ENCODE peak calls at places on chromosomes 12 and 14, in nine cellular contexts. E is OCI-LY7; H is iPS DF 6.9; P is CD8-positive, alpha-beta memory T cell; X is kidney; L is PC-3; Z is adrenal gland; I is WERI-Rb-1; V is IMR-90. J is an unnamed sample.
A peak's percentile ranks its signal among the peaks of the same experiment; 100 is the strongest.

GRCh38 chr12:998020-998874 is 7.2 kb downstream of the ERC1 start:
- DNase-seq in I (no peak), L (no peak), Z (no peak), P (no peak), H (no peak), X (no peak), E (peak; percentile 48), V (peak; percentile 21), J (no peak)

GRCh38 chr12:3076730-3077571 is at the start of gene TSPAN9:
- DNase-seq in Z (peak; percentile 84), L (peak; percentile 52), H (no peak), V (peak; percentile 48), X (peak; percentile 93), I (peak; percentile 56), P (peak; percentile 62), E (peak; percentile 56), J (peak; percentile 86)

GRCh38 chr12:1576410-1577240 is 17.8 kb downstream of the FBXL14 start:
- DNase-seq in E (no peak), V (peak; percentile 85), P (no peak), X (peak; percentile 90), L (peak; percentile 7), I (peak; percentile 10), H (no peak), Z (peak; percentile 41), J (no peak)

GRCh38 chr12:1533602-1534304 is 60.6 kb downstream of the FBXL14 start:
- DNase-seq in V (peak; percentile 43), H (no peak), E (peak; percentile 83), L (no peak), Z (no peak), P (peak; percentile 9), X (no peak), I (no peak), J (no peak)

GRCh38 chr14:72673179-72673578 is 220.7 kb downstream of the DPF3 start:
- DNase-seq in L (no peak), V (no peak), I (no peak), X (no peak), P (no peak), H (no peak), Z (no peak), E (no peak), J (no peak)

GRCh38 chr14:31560759-31561154 is 447 bp upstream of the NUBPL start:
- DNase-seq in Z (no peak), I (no peak), L (no peak), E (no peak), H (no peak), V (no peak), P (no peak), X (no peak), J (no peak)

GRCh38 chr14:75969891-75970290 is 11.9 kb downstream of the TGFB3 start:
- DNase-seq in L (peak; percentile 22), Z (no peak), X (no peak), E (no peak), H (no peak), I (no peak), V (no peak), P (no peak), J (peak; percentile 32)

GRCh38 chr12:12467701-12468218 is 94.9 kb downstream of the DUSP16 start:
- DNase-seq in X (no peak), I (no peak), L (no peak), V (peak; percentile 11), P (peak; percentile 37), E (no peak), H (no peak), Z (no peak), J (no peak)

GRCh38 chr12:64145226-64145625 is 76.9 kb downstream of the KICS2 start:
- DNase-seq in V (no peak), H (no peak), P (no peak), X (no peak), I (no peak), Z (no peak), E (no peak), L (no peak), J (no peak)

GRCh38 chr14:90811641-90812040 is 4.6 kb downstream of the TTC7B start:
- DNase-seq in H (no peak), P (no peak), E (no peak), V (no peak), X (no peak), L (no peak), I (peak; percentile 91), Z (no peak), J (no peak)

GRCh38 chr12:42705863-42706262 is 116.3 kb upstream of the PRICKLE1 start:
- DNase-seq in H (no peak), E (no peak), V (peak; percentile 95), X (peak; percentile 78), P (no peak), L (peak; percentile 56), I (no peak), Z (peak; percentile 64), J (peak; percentile 34)

GRCh38 chr12:122981036-122981471 is 573 bp downstream of the ARL6IP4 start:
- DNase-seq in H (no peak), X (peak; percentile 71), I (no peak), V (no peak), Z (peak; percentile 43), P (no peak), L (peak; percentile 17), E (peak; percentile 57), J (no peak)
- H3K27ac ChIP-seq in H (no peak overlapping the region), X (peak overlapping the region; percentile 69), I (peak overlapping the region; percentile 74), V (peak overlapping the region; percentile 89), Z (peak overlapping the region; percentile 79), P (peak overlapping the region; percentile 75), L (peak overlapping the region; percentile 41), E (peak overlapping the region; percentile 72), J (peak overlapping the region; percentile 97)

GRCh38 chr12:92299344-92299743 is 153.7 kb upstream of the BTG1 start:
- DNase-seq in V (no peak), Z (no peak), X (no peak), E (no peak), H (no peak), L (no peak), P (no peak), I (no peak), J (no peak)

GRCh38 chr12:92299744-92300143 is 154.1 kb upstream of the BTG1 start:
- DNase-seq in E (no peak), X (no peak), I (no peak), H (no peak), L (no peak), V (no peak), Z (no peak), P (no peak), J (no peak)

GRCh38 chr12:92297932-92298681 is 152.5 kb upstream of the BTG1 start:
- DNase-seq in X (no peak), E (peak; percentile 15), P (no peak), L (no peak), V (peak; percentile 80), I (no peak), Z (no peak), H (no peak), J (no peak)

GRCh38 chr12:92295523-92295922 is 149.9 kb upstream of the BTG1 start:
- DNase-seq in X (no peak), E (no peak), H (no peak), V (peak; percentile 79), Z (no peak), L (no peak), P (no peak), I (no peak), J (no peak)

GRCh38 chr12:92297405-92297804 is 151.8 kb upstream of the BTG1 start:
- DNase-seq in Z (no peak), P (no peak), H (no peak), I (peak; percentile 15), E (no peak), L (no peak), X (no peak), V (no peak), J (no peak)
- H3K27ac ChIP-seq in Z (no peak overlapping the region), P (no peak overlapping the region), H (no peak overlapping the region), I (no peak overlapping the region), E (no peak overlapping the region), L (no peak overlapping the region), X (no peak overlapping the region), V (no peak overlapping the region), J (no peak overlapping the region)

GRCh38 chr12:57175428-57176138 is 28.2 kb upstream of the LRP1-AS start:
- DNase-seq in V (peak; percentile 71), Z (peak; percentile 89), P (peak; percentile 12), L (peak; percentile 80), H (peak; percentile 52), X (peak; percentile 88), I (peak; percentile 92), E (peak; percentile 21), J (peak; percentile 95)
- H3K27ac ChIP-seq in V (no peak overlapping the region), Z (no peak overlapping the region), P (no peak overlapping the region), L (no peak overlapping the region), H (no peak overlapping the region), X (no peak overlapping the region), I (no peak overlapping the region), E (no peak overlapping the region), J (peak overlapping the region; percentile 97)

GRCh38 chr14:23077962-23078361 is 17.0 kb downstream of the ACIN1 start:
- DNase-seq in V (no peak), Z (no peak), E (no peak), H (no peak), X (no peak), L (no peak), P (no peak), I (no peak), J (no peak)
- H3K27ac ChIP-seq in V (peak overlapping the region; percentile 90), Z (peak overlapping the region; percentile 82), E (peak overlapping the region; percentile 11), H (no peak overlapping the region), X (peak overlapping the region; percentile 6), L (peak overlapping the region; percentile 61), P (peak overlapping the region; percentile 40), I (peak overlapping the region; percentile 13), J (peak overlapping the region; percentile 76)

DNA sequence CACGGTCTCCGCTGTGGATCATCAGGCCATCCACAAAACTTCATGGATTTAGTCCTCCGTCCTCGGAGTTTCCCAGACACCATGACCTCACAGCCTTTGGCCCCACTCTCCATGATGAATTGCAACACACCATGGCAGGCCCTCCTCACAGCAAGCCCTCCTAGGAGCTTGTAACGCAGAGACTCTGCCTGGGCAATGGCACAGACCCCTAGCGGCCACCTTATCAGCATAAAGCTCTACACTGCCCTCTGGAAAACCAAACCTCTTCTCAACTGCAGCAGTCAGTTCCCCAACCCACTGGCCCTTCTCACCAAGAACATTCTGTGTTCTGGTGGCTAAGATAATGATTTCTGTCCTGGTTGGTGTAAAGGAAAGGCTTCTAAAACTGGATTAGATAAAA is 238.4 kb upstream of the USP15 start:
- DNase-seq in P (no peak), E (no peak), H (no peak), X (peak; percentile 15), Z (no peak), V (no peak), L (no peak), I (no peak), J (no peak)
- H3K27ac ChIP-seq in P (no peak overlapping the region), E (no peak overlapping the region), H (no peak overlapping the region), X (no peak overlapping the region), Z (no peak overlapping the region), V (no peak overlapping the region), L (no peak overlapping the region), I (no peak overlapping the region), J (no peak overlapping the region)